ENCODE peak calls at places on chromosome 19, in eight cellular contexts. A is aorta, L is upper lobe of right lung, C is neuronal stem cell, U is neural progenitor cell, Q is IMR-90, T is lower lobe of right lung, B is right lobe of liver. W is an unnamed sample. For H3K27me3 and H3K4me1, the result is how much of the 10 kb centered on the place peaks cover.

GRCh38 chr19:55325172-55325571 is at the start of gene TMEM150B:
- DNase-seq in A (no peak), L (no peak), C (no peak), U (no peak), Q (no peak), T (no peak), B (no peak), W (no peak)

GRCh38 chr19:55437410-55437809 is 5.7 kb downstream of the SHISA7 start:
- DNase-seq in A (no peak), L (peak), C (peak), U (peak), Q (peak), T (peak), B (no peak), W (peak)

GRCh38 chr19:21483589-21484170 is 21.7 kb upstream of the ZNF429 start:
- DNase-seq in A (peak), L (peak), C (no peak), U (peak), Q (no peak), T (peak), B (peak), W (peak)

GRCh38 chr19:40604647-40605200 is 3.6 kb downstream of the LTBP4 start:
- DNase-seq in A (no peak), L (no peak), C (no peak), U (peak), Q (no peak), T (no peak), B (no peak), W (peak)

GRCh38 chr19:11096210-11096841 is 7.1 kb downstream of the LDLR start:
- DNase-seq in A (no peak), L (no peak), C (no peak), U (no peak), Q (peak), T (no peak), B (no peak), W (no peak)

GRCh38 chr19:12052057-12052570 is 647 bp downstream of the ZNF878 start:
- DNase-seq in A (no peak), L (no peak), C (no peak), U (no peak), Q (peak), T (no peak), B (no peak), W (peak)

GRCh38 chr19:4288091-4288777 is 9.2 kb downstream of the SHD start:
- DNase-seq in A (no peak), L (no peak), C (no peak), U (no peak), Q (no peak), T (no peak), B (no peak), W (no peak)

GRCh38 chr19:3556423-3556977 is 886 bp downstream of the MFSD12 start:
- DNase-seq in A (no peak), L (no peak), C (no peak), U (no peak), Q (no peak), T (no peak), B (no peak), W (no peak)

GRCh38 chr19:13151605-13152355 is 1.6 kb downstream of the IER2 start:
- DNase-seq in A (peak), L (peak), C (peak), U (peak), Q (peak), T (peak), B (peak), W (peak)

GRCh38 chr19:39937094-39937493 is 2.7 kb upstream of the FCGBP start:
- DNase-seq in A (no peak), L (no peak), C (no peak), U (no peak), Q (no peak), T (no peak), B (no peak), W (peak)

GRCh38 chr19:52492991-52493470 is 34.4 kb upstream of the ZNF808 start:
- DNase-seq in A (no peak), L (no peak), C (peak), U (peak), Q (no peak), T (peak), B (no peak), W (no peak)

GRCh38 chr19:35704218-35704617 is at the start of gene ZBTB32:
- DNase-seq in A (no peak), L (no peak), C (peak), U (peak), Q (peak), T (no peak), B (no peak), W (peak)

GRCh38 chr19:31572671-31573298 is 223.5 kb upstream of the TSHZ3 start:
- DNase-seq in A (no peak), L (no peak), C (no peak), U (peak), Q (no peak), T (no peak), B (no peak), W (no peak)

GRCh38 chr19:36418287-36419001 is at the start of gene ZFP82:
- DNase-seq in A (peak), L (peak), C (peak), U (peak), Q (peak), T (peak), B (peak), W (peak)

GRCh38 chr19:49870309-49870901 is 3.0 kb upstream of the PNKP start:
- DNase-seq in A (no peak), L (no peak), C (no peak), U (no peak), Q (no peak), T (peak), B (no peak), W (no peak)

GRCh38 chr19:49437231-49437630 is 4.1 kb downstream of the SLC17A7 start:
- DNase-seq in A (no peak), L (no peak), C (no peak), U (no peak), Q (no peak), T (no peak), B (no peak), W (no peak)

GRCh38 chr19:1561236-1561842 is 6.8 kb downstream of the MEX3D start:
- DNase-seq in A (peak), L (no peak), C (no peak), U (no peak), Q (no peak), T (no peak), B (no peak), W (no peak)

GRCh38 chr19:49553451-49554271 is 25.9 kb downstream of the RCN3 start:
- DNase-seq in A (no peak), L (no peak), C (no peak), U (no peak), Q (peak), T (no peak), B (no peak), W (peak)

GRCh38 chr19:8681345-8682021 is 17.1 kb downstream of the ACTL9 start:
- DNase-seq in A (no peak), L (no peak), C (no peak), U (no peak), Q (no peak), T (no peak), B (no peak), W (no peak)

GRCh38 chr19:37813340-37813739 is 34.0 kb upstream of the ZNF573 start:
- DNase-seq in A (no peak), L (no peak), C (no peak), U (no peak), Q (no peak), T (no peak), B (no peak), W (no peak)

GRCh38 chr19:29614780-29615179 is 8.7 kb downstream of the POP4 start:
- DNase-seq in A (no peak), L (no peak), C (no peak), U (no peak), Q (no peak), T (no peak), B (peak), W (no peak)
- H3K27me3 ChIP-seq in A (under half), L (under half), C (under half), U (under half), Q (under half), T (under half), B (under half), W (under half)

GRCh38 chr19:19443902-19444693 is 38.6 kb downstream of the GATAD2A start:
- DNase-seq in A (no peak), L (no peak), C (no peak), U (no peak), Q (no peak), T (no peak), B (no peak), W (no peak)
- H3K27ac ChIP-seq in A (no peak), L (no peak), C (no peak), U (no peak), Q (no peak), T (peak), B (no peak), W (peak)

DNA sequence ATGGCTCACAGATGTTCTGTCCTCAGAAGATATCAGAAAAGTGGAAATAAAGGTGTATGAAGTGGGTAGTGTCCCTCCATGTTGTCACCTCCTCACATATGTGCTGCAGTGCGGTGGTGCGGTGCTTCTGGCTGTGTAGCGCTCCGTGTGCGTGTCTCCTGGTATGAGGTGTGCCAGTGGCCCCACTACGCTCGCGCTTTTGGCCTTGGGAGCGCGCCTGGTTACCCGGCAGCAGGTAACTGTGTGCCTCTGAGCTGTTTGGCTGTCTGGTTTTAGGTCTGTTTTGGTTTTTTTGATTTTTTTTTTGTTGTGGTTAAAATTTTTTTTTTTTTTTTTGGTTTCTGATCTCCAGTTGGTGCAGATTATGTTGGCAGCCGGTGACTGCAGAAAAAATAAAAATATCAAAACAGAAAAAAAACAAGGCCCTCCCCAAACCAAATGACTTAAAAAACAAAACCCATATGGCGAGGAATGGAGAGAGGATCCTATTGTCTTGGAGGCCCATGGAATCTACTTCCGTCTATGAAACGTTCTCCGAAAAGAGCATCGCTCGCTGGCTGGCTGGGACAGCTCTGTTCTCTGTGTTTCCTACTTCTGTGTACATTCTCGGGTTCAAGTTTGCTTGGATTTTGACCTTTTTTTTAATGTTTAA is 7.9 kb downstream of the HNRNPL start:
- DNase-seq in A (no peak), L (no peak), C (no peak), U (no peak), Q (no peak), T (no peak), B (no peak), W (no peak)
- H3K4me1 ChIP-seq in A (under half), L (under half), C (under half), U (under half), Q (under half), T (under half), B (half or more), W (under half)

GRCh38 chr19:51295382-51296126 is 15.9 kb upstream of the IGLON5 start:
- DNase-seq in A (no peak), L (no peak), C (no peak), U (peak), Q (no peak), T (no peak), B (no peak), W (no peak)

GRCh38 chr19:51294977-51295375 is 16.5 kb upstream of the IGLON5 start:
- DNase-seq in A (no peak), L (no peak), C (no peak), U (no peak), Q (no peak), T (no peak), B (no peak), W (no peak)

GRCh38 chr19:51292971-51293370 is 18.5 kb upstream of the IGLON5 start:
- DNase-seq in A (no peak), L (no peak), C (no peak), U (peak), Q (no peak), T (no peak), B (no peak), W (no peak)

GRCh38 chr19:51294211-51294976 is 17.1 kb upstream of the IGLON5 start:
- DNase-seq in A (no peak), L (no peak), C (no peak), U (peak), Q (no peak), T (no peak), B (no peak), W (no peak)

DNA sequence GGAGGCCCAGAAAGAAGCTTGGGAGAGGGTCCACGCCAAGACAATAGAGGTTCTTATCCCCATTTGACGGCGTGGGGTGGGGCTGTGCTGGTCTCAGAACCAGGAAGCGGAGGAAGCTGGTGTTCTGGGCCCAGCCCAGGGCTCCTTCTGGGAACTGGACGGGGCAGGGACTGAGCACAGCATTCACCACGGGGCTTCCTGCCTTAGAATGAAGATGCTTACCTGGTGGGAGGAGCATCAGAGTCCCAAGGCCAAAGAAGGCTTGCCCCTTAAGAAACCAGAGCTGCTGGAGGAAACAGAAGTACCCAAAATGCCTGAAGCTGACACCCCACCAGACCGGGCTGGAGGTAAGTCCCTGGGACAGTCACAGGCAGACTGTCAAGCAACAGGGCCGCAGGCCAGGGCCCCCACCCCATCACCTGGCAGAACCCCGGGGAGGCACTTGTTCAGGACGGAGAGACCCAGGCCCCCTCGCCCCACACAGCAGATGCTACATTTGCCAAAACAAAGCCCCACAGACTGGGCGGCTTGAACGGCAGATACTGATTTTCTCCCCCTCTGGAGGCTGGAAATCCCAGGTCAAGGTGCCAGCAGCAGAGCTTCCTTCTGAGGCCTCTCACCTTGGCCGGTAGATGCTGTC is 17.8 kb upstream of the IGLON5 start:
- DNase-seq in A (no peak), L (no peak), C (no peak), U (no peak), Q (no peak), T (no peak), B (no peak), W (no peak)
- H3K27me3 ChIP-seq in A (under half), L (under half), C (under half), U (under half), Q (under half), T (under half), B (under half), W (under half)

GRCh38 chr19:5450482-5450881 is 4.7 kb upstream of the ZNRF4 start:
- DNase-seq in A (no peak), L (no peak), C (no peak), U (no peak), Q (no peak), T (no peak), B (no peak), W (no peak)
- H3K27ac ChIP-seq in A (no peak), L (no peak), C (no peak), U (no peak), Q (no peak), T (no peak), B (no peak), W (no peak)

DNA sequence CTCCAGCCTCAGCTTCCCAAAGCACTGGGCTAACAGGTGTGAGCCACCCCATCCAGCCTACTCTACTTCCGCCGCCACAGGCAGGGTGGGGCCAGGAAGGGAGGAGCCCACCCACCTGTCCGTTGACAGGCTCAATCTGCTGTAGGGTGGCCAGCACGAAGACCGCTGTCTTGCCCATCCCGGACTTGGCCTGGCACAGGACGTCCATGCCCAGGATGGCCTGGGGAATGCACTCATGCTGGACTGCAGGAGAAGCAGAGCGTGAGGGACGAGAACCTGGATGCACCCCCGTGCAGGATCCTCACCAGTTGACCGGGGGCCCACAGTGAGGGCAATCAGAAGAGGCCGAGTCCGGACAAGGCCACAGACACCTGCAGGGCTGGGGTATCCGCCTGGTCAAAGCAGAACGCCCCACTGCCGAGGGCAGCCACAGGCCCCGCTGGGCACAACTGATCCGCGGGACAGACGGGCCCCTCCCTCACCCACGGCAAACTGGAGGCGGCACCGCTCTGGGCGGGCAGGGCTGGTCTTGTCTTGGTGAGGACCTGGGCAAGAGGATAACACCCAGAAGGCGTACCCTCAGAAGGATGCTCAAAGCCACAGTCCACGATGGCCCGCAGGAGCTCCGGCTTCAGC is 6.6 kb downstream of the DDX39A start:
- DNase-seq in A (no peak), L (no peak), C (no peak), U (no peak), Q (no peak), T (no peak), B (no peak), W (no peak)
- H3K4me1 ChIP-seq in A (under half), L (under half), C (under half), U (under half), Q (under half), T (under half), B (under half), W (under half)

DNA sequence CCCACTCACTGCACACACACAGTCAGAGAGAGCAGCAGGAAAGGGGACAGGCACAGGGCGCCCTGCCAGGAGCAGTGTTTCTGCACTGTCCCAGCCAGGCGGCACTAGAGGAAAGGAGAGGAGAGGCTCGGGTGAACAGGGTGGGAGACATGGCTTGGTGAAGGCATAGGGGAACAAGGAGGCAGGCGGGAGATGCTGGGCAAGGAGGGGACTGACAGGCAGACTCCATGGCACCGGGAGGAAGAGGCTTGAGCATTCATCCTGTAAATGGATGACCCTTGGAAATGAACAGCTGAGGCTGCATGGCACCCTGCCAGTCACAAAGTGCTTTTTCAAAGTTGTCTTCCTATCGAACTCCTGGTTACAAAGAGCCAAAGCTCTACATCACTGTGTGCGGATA is 22.5 kb downstream of the MED26 start:
- DNase-seq in A (no peak), L (peak), C (no peak), U (no peak), Q (no peak), T (no peak), B (no peak), W (no peak)
- H3K27me3 ChIP-seq in A (under half), L (under half), C (under half), U (under half), Q (under half), T (under half), B (under half), W (under half)